ENCODE peak calls at places on chromosome 5, in five cellular contexts. One of them, this sample, is unnamed. For H3K36me3, the result is how much of the 10 kb centered on the place peaks cover.

GRCh38 chr5:125134216-125135081 is 388.0 kb upstream of the ZNF608 start:
- DNase-seq in fibroblast of lung: peak
- DNase-seq in SJSA1: peak
- DNase-seq in PC-9: no peak
- DNase-seq in spleen: no peak
- DNase-seq in this sample: no peak

GRCh38 chr5:56211298-56211865 is 21.7 kb downstream of the ANKRD55 start:
- DNase-seq in spleen: no peak
- DNase-seq in fibroblast of lung: peak
- DNase-seq in PC-9: peak
- DNase-seq in SJSA1: peak
- DNase-seq in this sample: no peak

GRCh38 chr5:15956622-15957021 is 223.0 kb downstream of the MARCHF11 start:
- DNase-seq in SJSA1: no peak
- DNase-seq in spleen: no peak
- DNase-seq in PC-9: no peak
- DNase-seq in fibroblast of lung: no peak
- DNase-seq in this sample: no peak

GRCh38 chr5:143004361-143004802 is 234.2 kb downstream of the ARHGAP26 start:
- DNase-seq in PC-9: no peak
- DNase-seq in fibroblast of lung: no peak
- DNase-seq in SJSA1: no peak
- DNase-seq in spleen: no peak
- DNase-seq in this sample: no peak

GRCh38 chr5:138000102-138000723 is 32.7 kb downstream of the FAM13B start:
- DNase-seq in PC-9: peak
- DNase-seq in SJSA1: no peak
- DNase-seq in spleen: no peak
- DNase-seq in fibroblast of lung: peak
- DNase-seq in this sample: no peak

GRCh38 chr5:110996742-110997141 is 74.8 kb upstream of the TSLP start:
- DNase-seq in PC-9: no peak
- DNase-seq in SJSA1: no peak
- DNase-seq in spleen: no peak
- DNase-seq in fibroblast of lung: no peak
- DNase-seq in this sample: no peak

GRCh38 chr5:108917596-108917995 is 169.9 kb downstream of the FER start:
- DNase-seq in fibroblast of lung: no peak
- DNase-seq in spleen: no peak
- DNase-seq in SJSA1: no peak
- DNase-seq in PC-9: no peak
- DNase-seq in this sample: no peak

GRCh38 chr5:157994906-157995519 is 136.1 kb upstream of the CLINT1 start:
- DNase-seq in SJSA1: peak
- DNase-seq in fibroblast of lung: peak
- DNase-seq in PC-9: peak
- DNase-seq in spleen: peak
- DNase-seq in this sample: peak

GRCh38 chr5:58011301-58011700 is 448.6 kb downstream of the PLK2 start:
- DNase-seq in SJSA1: no peak
- DNase-seq in PC-9: no peak
- DNase-seq in fibroblast of lung: no peak
- DNase-seq in spleen: no peak
- DNase-seq in this sample: no peak

GRCh38 chr5:132474881-132475511 is 15.6 kb downstream of the IRF1 start:
- DNase-seq in SJSA1: no peak
- DNase-seq in spleen: peak
- DNase-seq in fibroblast of lung: no peak
- DNase-seq in PC-9: no peak
- DNase-seq in this sample: peak

GRCh38 chr5:172065431-172066065 is 59.1 kb upstream of the FBXW11 start:
- DNase-seq in spleen: no peak
- DNase-seq in PC-9: peak
- DNase-seq in fibroblast of lung: no peak
- DNase-seq in SJSA1: no peak
- DNase-seq in this sample: no peak

GRCh38 chr5:111132731-111133435 is 40.7 kb downstream of the WDR36 start:
- DNase-seq in spleen: no peak
- DNase-seq in SJSA1: no peak
- DNase-seq in PC-9: no peak
- DNase-seq in fibroblast of lung: no peak
- DNase-seq in this sample: no peak

GRCh38 chr5:80129146-80129545 is 94.0 kb downstream of the THBS4 start:
- DNase-seq in SJSA1: no peak
- DNase-seq in fibroblast of lung: no peak
- DNase-seq in spleen: no peak
- DNase-seq in PC-9: no peak
- DNase-seq in this sample: no peak

GRCh38 chr5:34656001-34656699 is at the start of gene RAI14:
- DNase-seq in SJSA1: peak
- DNase-seq in fibroblast of lung: peak
- DNase-seq in PC-9: peak
- DNase-seq in spleen: peak
- DNase-seq in this sample: peak

GRCh38 chr5:31701642-31702041 is 62.7 kb downstream of the PDZD2 start:
- DNase-seq in PC-9: no peak
- DNase-seq in spleen: no peak
- DNase-seq in SJSA1: no peak
- DNase-seq in fibroblast of lung: no peak
- DNase-seq in this sample: no peak

GRCh38 chr5:120405291-120405864 is 58.7 kb upstream of the PRR16 start:
- DNase-seq in SJSA1: peak
- DNase-seq in spleen: no peak
- DNase-seq in fibroblast of lung: peak
- DNase-seq in PC-9: no peak
- DNase-seq in this sample: no peak

GRCh38 chr5:80985600-80986228 is 25.6 kb downstream of the RASGRF2 start:
- DNase-seq in fibroblast of lung: no peak
- DNase-seq in PC-9: no peak
- DNase-seq in SJSA1: no peak
- DNase-seq in spleen: no peak
- DNase-seq in this sample: no peak

GRCh38 chr5:65923339-65923738 is 3.0 kb upstream of the ERBIN start:
- DNase-seq in SJSA1: no peak
- DNase-seq in spleen: no peak
- DNase-seq in PC-9: peak
- DNase-seq in fibroblast of lung: no peak
- DNase-seq in this sample: no peak

GRCh38 chr5:99020698-99021048 is 91.9 kb upstream of the CHD1 start:
- DNase-seq in PC-9: no peak
- DNase-seq in SJSA1: no peak
- DNase-seq in spleen: no peak
- DNase-seq in fibroblast of lung: no peak
- DNase-seq in this sample: no peak

GRCh38 chr5:11946317-11946716 is 42.1 kb upstream of the CTNND2 start:
- DNase-seq in spleen: no peak
- DNase-seq in SJSA1: no peak
- DNase-seq in fibroblast of lung: no peak
- DNase-seq in PC-9: no peak
- DNase-seq in this sample: no peak

GRCh38 chr5:77638763-77639451 is 394 bp upstream of the OTP start:
- DNase-seq in spleen: no peak
- DNase-seq in PC-9: no peak
- DNase-seq in fibroblast of lung: no peak
- DNase-seq in SJSA1: no peak
- DNase-seq in this sample: peak
- H3K4me3 ChIP-seq in spleen: no peak
- H3K4me3 ChIP-seq in PC-9: no peak
- H3K4me3 ChIP-seq in fibroblast of lung: no peak
- H3K4me3 ChIP-seq in SJSA1: no peak
- H3K4me3 ChIP-seq in this sample: peak

DNA sequence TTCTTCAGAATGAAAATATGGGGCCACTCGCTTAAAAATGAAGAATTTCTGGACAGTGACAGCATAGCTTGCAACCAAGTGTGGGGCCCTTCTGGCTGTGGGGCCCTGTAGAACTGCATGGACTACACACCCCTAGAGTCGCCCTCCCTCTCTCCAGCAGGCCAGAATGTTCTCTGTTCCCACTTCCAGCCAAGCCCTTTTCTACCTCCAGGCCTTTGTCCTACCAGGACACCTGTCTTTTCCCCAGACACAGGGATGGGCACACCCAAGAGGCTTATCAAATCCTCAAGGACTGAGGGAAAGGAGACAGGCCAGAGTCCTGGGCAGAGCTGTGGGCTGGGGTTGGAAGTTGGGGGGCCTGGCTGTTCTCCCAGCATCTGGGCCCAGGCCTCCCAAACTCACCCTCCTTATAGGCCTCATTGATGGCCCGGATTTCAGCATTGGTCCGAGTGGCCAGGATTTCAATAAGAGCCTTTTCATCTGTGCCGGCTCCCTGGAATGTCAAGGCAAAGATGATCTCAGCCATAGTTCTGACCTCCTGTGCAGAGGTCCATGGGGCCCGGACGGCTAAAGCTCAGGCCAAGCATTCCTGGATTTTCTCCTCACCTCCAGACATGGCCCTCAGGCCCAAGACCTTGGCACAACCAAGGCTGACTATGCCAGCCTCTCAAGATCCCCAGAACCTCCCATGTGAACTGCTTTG is 38.2 kb upstream of the TNIP1 start:
- DNase-seq in fibroblast of lung: no peak
- DNase-seq in SJSA1: no peak
- DNase-seq in spleen: no peak
- DNase-seq in PC-9: no peak
- DNase-seq in this sample: no peak
- H3K36me3 ChIP-seq in fibroblast of lung: under half
- H3K36me3 ChIP-seq in SJSA1: half or more
- H3K36me3 ChIP-seq in spleen: under half
- H3K36me3 ChIP-seq in PC-9: under half
- H3K36me3 ChIP-seq in this sample: under half

DNA sequence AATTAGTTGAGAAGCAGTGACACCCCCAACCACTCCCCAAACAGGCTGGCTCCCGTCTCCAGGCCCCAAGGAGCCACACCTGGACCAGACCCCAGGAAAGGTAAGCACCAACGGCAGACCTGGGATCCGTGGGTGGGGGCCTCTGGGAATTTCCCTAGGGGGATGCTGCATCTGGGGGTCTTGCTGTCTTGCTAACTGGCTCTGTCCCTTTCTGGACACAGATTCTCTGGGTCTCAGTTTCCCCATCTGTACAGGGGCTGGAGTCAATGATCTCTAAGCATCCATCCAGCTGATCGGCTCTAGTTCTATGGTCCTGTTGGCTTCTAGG is 27.9 kb upstream of the IL17B start:
- DNase-seq in spleen: no peak
- DNase-seq in PC-9: no peak
- DNase-seq in SJSA1: no peak
- DNase-seq in fibroblast of lung: no peak
- DNase-seq in this sample: no peak
- H3K4me3 ChIP-seq in spleen: peak
- H3K4me3 ChIP-seq in PC-9: no peak
- H3K4me3 ChIP-seq in SJSA1: peak
- H3K4me3 ChIP-seq in fibroblast of lung: peak
- H3K4me3 ChIP-seq in this sample: no peak

GRCh38 chr5:175491223-175491622 is 12.9 kb downstream of the SFXN1 start:
- DNase-seq in SJSA1: no peak
- DNase-seq in fibroblast of lung: no peak
- DNase-seq in spleen: no peak
- DNase-seq in PC-9: no peak
- DNase-seq in this sample: no peak
- H3K36me3 ChIP-seq in SJSA1: half or more
- H3K36me3 ChIP-seq in fibroblast of lung: under half
- H3K36me3 ChIP-seq in spleen: under half
- H3K36me3 ChIP-seq in PC-9: under half
- H3K36me3 ChIP-seq in this sample: under half

GRCh38 chr5:177131711-177132503 is 1.7 kb upstream of the NSD1 start:
- DNase-seq in SJSA1: no peak
- DNase-seq in spleen: peak
- DNase-seq in PC-9: no peak
- DNase-seq in fibroblast of lung: no peak
- DNase-seq in this sample: peak

GRCh38 chr5:177130211-177131018 is 3.2 kb upstream of the NSD1 start:
- DNase-seq in fibroblast of lung: no peak
- DNase-seq in PC-9: no peak
- DNase-seq in SJSA1: peak
- DNase-seq in spleen: peak
- DNase-seq in this sample: no peak

GRCh38 chr5:177131352-177131710 is 2.2 kb upstream of the NSD1 start:
- DNase-seq in fibroblast of lung: no peak
- DNase-seq in SJSA1: no peak
- DNase-seq in spleen: peak
- DNase-seq in PC-9: no peak
- DNase-seq in this sample: no peak

GRCh38 chr5:177132504-177133118 is 962 bp upstream of the NSD1 start:
- DNase-seq in SJSA1: no peak
- DNase-seq in PC-9: no peak
- DNase-seq in fibroblast of lung: peak
- DNase-seq in spleen: peak
- DNase-seq in this sample: peak

DNA sequence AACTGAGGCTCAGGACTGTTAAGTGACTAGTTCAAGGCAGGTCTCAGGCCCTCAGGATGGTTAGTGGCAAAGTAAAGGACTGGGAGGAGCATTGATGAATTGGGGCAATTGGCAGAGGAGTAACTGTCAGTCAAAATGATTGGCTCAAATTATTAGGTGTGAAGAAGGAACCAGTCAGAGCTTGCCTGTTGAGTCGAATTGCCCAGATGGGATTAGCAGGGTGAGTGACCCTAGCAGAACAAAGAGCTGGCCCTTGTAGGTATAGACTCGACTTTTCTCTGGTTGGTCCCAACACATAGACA is 2.6 kb upstream of the NSD1 start:
- DNase-seq in PC-9: no peak
- DNase-seq in spleen: no peak
- DNase-seq in SJSA1: no peak
- DNase-seq in fibroblast of lung: no peak
- DNase-seq in this sample: no peak
- H3K4me3 ChIP-seq in PC-9: no peak
- H3K4me3 ChIP-seq in spleen: no peak
- H3K4me3 ChIP-seq in SJSA1: no peak
- H3K4me3 ChIP-seq in fibroblast of lung: no peak
- H3K4me3 ChIP-seq in this sample: no peak

GRCh38 chr5:179619776-179620175 is 3.7 kb downstream of the HNRNPH1 start:
- DNase-seq in PC-9: no peak
- DNase-seq in SJSA1: no peak
- DNase-seq in fibroblast of lung: no peak
- DNase-seq in spleen: no peak
- DNase-seq in this sample: no peak
- H3K36me3 ChIP-seq in PC-9: half or more
- H3K36me3 ChIP-seq in SJSA1: half or more
- H3K36me3 ChIP-seq in fibroblast of lung: under half
- H3K36me3 ChIP-seq in spleen: under half
- H3K36me3 ChIP-seq in this sample: half or more

This sample was measured in H7.